ENCODE peak calls at places on chromosome 15, in seven cellular contexts. D, K, P, V, Z, F and C are unnamed samples.

GRCh38 chr15:70088887-70089691 is 8.6 kb downstream of the TLE3 start:
- DNase-seq in D (no peak), K (no peak), P (no peak), V (no peak), Z (no peak), F (no peak), C (no peak)

GRCh38 chr15:68617001-68617400 is 38.2 kb downstream of the CORO2B start:
- DNase-seq in D (no peak), K (no peak), P (no peak), V (no peak), Z (no peak), F (no peak), C (no peak)

GRCh38 chr15:100311099-100311751 is 30.6 kb downstream of the ADAMTS17 start:
- DNase-seq in D (no peak), K (no peak), P (peak), V (no peak), Z (no peak), F (peak), C (no peak)

GRCh38 chr15:68699881-68700394 is 120.8 kb downstream of the ANP32A start:
- DNase-seq in D (no peak), K (no peak), P (no peak), V (no peak), Z (no peak), F (peak), C (no peak)

GRCh38 chr15:25060472-25060803 is 105.7 kb downstream of the SNRPN start:
- DNase-seq in D (no peak), K (no peak), P (no peak), V (no peak), Z (no peak), F (no peak), C (no peak)

GRCh38 chr15:43775411-43775965 is 1.3 kb downstream of the ELL3 start:
- DNase-seq in D (no peak), K (no peak), P (peak), V (peak), Z (no peak), F (no peak), C (peak)

GRCh38 chr15:34810455-34811146 is 15.3 kb upstream of the ACTC1 start:
- DNase-seq in D (peak), K (no peak), P (no peak), V (peak), Z (no peak), F (no peak), C (peak)

GRCh38 chr15:87741350-87741749 is 515.2 kb downstream of the NTRK3 start:
- DNase-seq in D (no peak), K (no peak), P (no peak), V (no peak), Z (no peak), F (no peak), C (no peak)

GRCh38 chr15:28886431-28887343 is 913 bp downstream of the APBA2 start:
- DNase-seq in D (no peak), K (no peak), P (no peak), V (no peak), Z (no peak), F (no peak), C (no peak)

GRCh38 chr15:58221591-58222241 is 83.5 kb downstream of the AQP9 start:
- DNase-seq in D (no peak), K (peak), P (no peak), V (no peak), Z (no peak), F (no peak), C (peak)

GRCh38 chr15:70466305-70466704 is 297.1 kb downstream of the UACA start:
- DNase-seq in D (no peak), K (no peak), P (no peak), V (no peak), Z (no peak), F (no peak), C (no peak)

GRCh38 chr15:65611888-65612615 is 1.1 kb upstream of the INTS14 start:
- DNase-seq in D (no peak), K (no peak), P (no peak), V (no peak), Z (no peak), F (no peak), C (no peak)

GRCh38 chr15:40941528-40942336 is 11.5 kb upstream of the CHAC1 start:
- DNase-seq in D (no peak), K (peak), P (peak), V (peak), Z (peak), F (peak), C (peak)

DNA sequence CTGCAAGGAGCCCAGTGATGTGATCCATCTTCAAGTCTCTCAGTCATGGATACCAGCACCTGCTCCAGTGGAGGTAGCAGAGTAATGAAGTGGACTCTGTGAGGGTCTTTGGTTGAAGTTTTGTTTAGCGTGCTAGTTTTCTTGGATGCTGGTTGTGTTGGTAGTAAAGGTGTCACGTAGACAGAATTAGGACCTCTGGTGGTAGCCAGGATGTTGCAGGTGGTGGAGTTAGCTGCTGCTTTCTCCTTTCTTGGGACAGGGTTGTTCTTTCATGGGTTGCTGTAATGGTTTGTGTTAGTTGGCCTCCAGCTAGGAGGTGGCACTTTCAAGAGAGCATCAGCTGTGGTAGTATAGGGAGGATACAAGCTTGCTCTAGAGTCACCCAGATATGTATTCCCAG is 125.2 kb downstream of the ANXA2 start:
- DNase-seq in D (no peak), K (no peak), P (no peak), V (no peak), Z (no peak), F (no peak), C (no peak)
- TF ChIP-seq CTCF in D (no peak), K (no peak), P (no peak), V (no peak), Z (no peak), F (no peak), C (no peak)

DNA sequence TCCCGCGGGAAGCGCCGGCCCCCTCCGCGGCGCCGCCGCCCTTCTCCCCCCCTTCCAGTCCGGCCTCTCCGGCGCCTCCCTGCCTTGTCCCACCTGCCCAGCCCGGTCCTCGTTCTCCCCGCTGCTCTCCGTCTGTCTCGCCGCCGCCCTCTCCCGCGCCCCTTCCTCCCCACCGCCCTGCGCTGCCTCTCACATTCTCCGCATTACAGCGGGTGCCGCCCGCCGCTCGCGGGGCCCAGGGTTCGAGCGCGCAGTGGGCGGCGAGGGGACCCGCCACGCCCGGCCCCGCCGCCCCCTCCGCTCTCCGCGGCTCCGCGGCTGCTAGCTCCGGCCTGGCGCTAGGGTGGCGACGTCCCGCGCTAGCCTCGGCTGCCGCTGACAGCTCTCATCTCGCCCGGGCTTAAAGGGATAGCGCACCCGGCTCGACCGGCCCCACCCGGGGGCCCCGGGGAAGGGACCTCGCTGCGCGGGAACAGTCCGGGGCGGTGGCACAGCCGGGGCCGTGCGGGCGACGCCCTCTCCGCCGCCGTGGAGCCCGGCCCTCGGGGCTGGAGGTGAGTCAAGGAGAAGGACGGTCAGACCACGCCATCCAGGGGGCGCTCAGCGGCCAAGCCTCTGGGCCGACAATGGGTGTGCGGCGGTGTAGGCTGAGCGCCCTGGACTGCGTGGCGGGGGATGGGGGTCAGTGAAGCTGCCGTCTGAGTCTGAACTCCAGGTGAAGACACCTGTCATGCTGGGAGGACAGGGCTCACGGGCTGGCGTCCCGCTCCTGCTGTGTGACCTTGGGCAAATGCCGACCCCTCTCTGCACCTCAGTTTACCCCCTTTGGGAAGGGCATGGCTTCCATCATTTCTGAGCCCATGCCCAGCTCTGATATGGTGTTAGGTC is 187.4 kb upstream of the LINGO1 start:
- DNase-seq in D (no peak), K (no peak), P (no peak), V (no peak), Z (no peak), F (no peak), C (peak)
- TF ChIP-seq CTCF in D (peak), K (peak), P (no peak), V (peak), Z (no peak), F (no peak), C (no peak)

DNA sequence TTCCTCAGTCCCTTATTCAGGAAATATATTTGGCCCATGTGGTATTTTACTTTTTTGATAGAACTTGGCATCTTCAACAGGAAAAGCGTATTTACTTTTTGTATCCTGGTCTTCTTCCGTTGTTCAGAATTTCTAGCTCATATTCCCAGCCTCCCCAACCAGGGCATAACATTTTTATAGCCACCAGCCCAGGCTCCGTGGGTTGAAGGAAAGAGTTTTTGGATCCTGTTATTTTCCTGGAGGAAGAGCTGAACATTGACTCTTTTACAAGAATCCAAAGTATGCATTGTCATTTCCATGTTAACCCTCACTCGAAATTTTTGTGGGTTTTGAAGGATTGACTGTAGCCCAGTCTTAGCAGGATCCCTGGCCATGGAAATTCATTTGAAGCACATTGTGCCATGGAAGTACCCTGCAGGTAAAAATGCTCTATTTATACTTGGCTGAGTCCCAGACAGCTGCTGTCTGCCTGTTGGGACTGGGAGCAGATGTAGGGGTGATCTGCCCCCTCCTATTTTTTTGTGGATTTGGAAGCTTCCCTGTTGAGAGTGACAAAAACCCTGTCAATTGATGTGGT is 98.8 kb downstream of the AKAP13 start:
- DNase-seq in D (no peak), K (no peak), P (no peak), V (no peak), Z (no peak), F (no peak), C (no peak)
- TF ChIP-seq CTCF in D (no peak), K (no peak), P (no peak), V (no peak), Z (no peak), F (no peak), C (no peak)

GRCh38 chr15:74843445-74843828 is 481 bp upstream of the ULK3 start:
- DNase-seq in D (no peak), K (no peak), P (no peak), V (no peak), Z (no peak), F (no peak), C (no peak)
- TF ChIP-seq CTCF in D (peak), K (no peak), P (no peak), V (no peak), Z (peak), F (no peak), C (no peak)

DNA sequence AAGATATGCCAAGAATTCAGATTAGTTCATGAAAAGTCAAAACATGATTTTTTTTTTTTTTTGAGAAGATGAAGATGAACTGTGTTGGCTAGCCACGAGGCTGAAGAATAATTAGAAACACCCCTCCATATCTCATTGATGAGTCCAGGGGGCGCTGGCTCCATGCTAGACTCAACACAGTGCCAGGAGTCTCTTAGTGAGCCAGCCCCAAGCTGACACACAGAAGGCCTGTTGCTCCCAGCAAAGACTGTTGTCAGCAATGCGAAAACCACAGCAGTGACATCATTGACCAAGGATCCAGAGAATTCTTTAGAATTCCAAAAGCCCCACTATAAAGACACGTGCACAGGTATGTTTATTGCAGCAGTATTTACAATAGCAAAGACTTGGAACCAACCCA is 185.2 kb downstream of the ANXA2 start:
- DNase-seq in D (peak), K (no peak), P (no peak), V (peak), Z (no peak), F (no peak), C (peak)
- TF ChIP-seq CTCF in D (no peak), K (no peak), P (no peak), V (no peak), Z (no peak), F (no peak), C (no peak)

GRCh38 chr15:84598250-84598649 is 2.6 kb upstream of the ZSCAN2 start:
- DNase-seq in D (no peak), K (peak), P (no peak), V (no peak), Z (no peak), F (no peak), C (no peak)
- TF ChIP-seq CTCF in D (no peak), K (no peak), P (no peak), V (no peak), Z (no peak), F (no peak), C (no peak)

GRCh38 chr15:91912336-91912735 is 58.8 kb downstream of the SLCO3A1 start:
- DNase-seq in D (no peak), K (no peak), P (no peak), V (no peak), Z (no peak), F (no peak), C (no peak)
- TF ChIP-seq CTCF in D (no peak), K (no peak), P (no peak), V (no peak), Z (no peak), F (no peak), C (no peak)

DNA sequence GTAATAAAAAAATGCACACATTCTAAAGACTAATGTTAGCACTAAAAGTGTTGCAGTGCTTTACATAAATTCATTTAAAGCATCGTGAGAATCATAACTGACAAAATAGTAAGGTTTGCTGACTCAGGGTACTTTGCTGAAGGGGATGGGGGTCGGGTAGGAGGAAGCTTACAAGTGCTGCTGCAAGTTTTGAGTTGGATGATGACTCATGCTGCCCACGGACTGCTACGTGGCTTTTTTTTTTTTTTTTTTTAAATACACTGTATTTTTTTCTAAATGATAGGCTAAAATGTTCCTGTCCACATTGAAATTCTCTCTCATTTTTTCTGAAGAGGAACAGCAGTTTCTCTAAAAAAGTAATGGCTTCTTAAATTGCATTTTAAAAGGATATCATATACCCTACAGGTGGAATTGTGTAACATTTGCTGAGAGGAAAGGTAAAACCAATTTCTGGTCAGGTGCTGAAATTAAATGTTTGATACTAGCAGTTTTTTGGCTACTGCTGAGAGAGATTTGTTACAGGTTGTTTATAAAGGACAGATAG is 2.2 kb downstream of the MAPK6 start:
- DNase-seq in D (peak), K (peak), P (peak), V (peak), Z (peak), F (peak), C (peak)
- TF ChIP-seq CTCF in D (no peak), K (no peak), P (no peak), V (no peak), Z (no peak), F (no peak), C (no peak)

DNA sequence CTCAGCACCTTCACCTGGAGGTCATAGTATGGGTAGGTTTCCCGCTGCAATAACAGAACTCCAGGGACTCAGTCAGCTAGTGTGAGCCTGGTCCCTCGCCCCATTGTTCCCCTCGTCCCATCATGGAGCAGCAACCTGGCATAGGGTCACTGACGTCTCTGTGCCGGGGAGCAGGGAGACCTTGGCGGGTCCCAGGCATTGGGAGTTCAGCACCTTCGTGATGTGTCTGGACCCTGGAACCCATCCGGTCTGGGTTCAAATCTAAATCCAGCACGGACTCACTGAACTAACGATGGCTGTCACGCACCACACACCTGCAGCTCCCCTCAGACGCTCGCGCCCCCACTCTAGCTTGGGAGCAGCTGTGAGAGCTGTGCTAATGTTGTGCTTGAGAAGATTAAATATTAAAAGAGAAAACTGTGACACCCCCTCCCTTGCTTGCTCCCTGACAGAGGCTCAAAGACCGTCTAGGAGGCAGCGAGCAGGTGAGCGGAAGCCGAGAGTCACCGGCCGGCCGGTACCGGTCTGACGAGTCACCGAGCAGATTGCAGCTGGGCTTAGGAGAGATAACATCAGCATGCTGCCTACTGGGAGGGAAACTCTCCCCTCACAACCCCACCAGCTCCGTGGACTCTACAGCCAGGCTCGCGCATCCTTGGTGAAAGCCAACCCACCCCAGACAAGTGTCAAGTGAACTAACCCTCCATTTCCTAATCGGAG is 730 bp downstream of the PLA2G4F start:
- DNase-seq in D (no peak), K (no peak), P (no peak), V (peak), Z (no peak), F (no peak), C (no peak)
- TF ChIP-seq CTCF in D (no peak), K (no peak), P (no peak), V (no peak), Z (no peak), F (no peak), C (no peak)

GRCh38 chr15:83396071-83396470 is 51.1 kb upstream of the SH3GL3 start:
- DNase-seq in D (no peak), K (no peak), P (no peak), V (no peak), Z (no peak), F (no peak), C (no peak)
- TF ChIP-seq CTCF in D (no peak), K (no peak), P (no peak), V (no peak), Z (no peak), F (no peak), C (no peak)